ENCODE peak calls at places on chromosome 4, in eight cellular contexts. A, U, N, I, R, Q, E and J are unnamed samples.

GRCh38 chr4:188941524-188942109 is 802.4 kb downstream of the TRIML1 start:
- DNase-seq in U (peak), R (no peak), I (no peak), E (no peak), Q (no peak), N (peak), A (no peak), J (no peak)

GRCh38 chr4:83961575-83961974 is 425.7 kb downstream of the GPAT3 start:
- DNase-seq in E (no peak), Q (no peak), N (peak), R (no peak), A (no peak), U (peak), I (no peak), J (no peak)

GRCh38 chr4:151197258-151197657 is 79.7 kb upstream of the PRSS48 start:
- DNase-seq in A (no peak), I (no peak), Q (no peak), U (no peak), E (no peak), R (no peak), N (peak), J (no peak)

GRCh38 chr4:152165146-152165545 is 370.7 kb downstream of the FBXW7 start:
- DNase-seq in A (no peak), I (no peak), N (peak), Q (no peak), U (peak), E (peak), R (no peak), J (no peak)

GRCh38 chr4:52912608-52913007 is 50.5 kb downstream of the RASL11B start:
- DNase-seq in E (no peak), I (no peak), Q (no peak), N (no peak), U (no peak), A (no peak), R (no peak), J (no peak)

GRCh38 chr4:30600246-30600645 is 119.9 kb upstream of the PCDH7 start:
- DNase-seq in Q (no peak), A (no peak), N (peak), U (no peak), R (no peak), I (no peak), E (peak), J (no peak)

GRCh38 chr4:137934921-137935320 is 307.2 kb downstream of the SLC7A11 start:
- DNase-seq in R (no peak), U (no peak), I (no peak), N (no peak), Q (no peak), E (no peak), A (no peak), J (no peak)

GRCh38 chr4:73831569-73831968 is 4.9 kb upstream of the CXCL6 start:
- DNase-seq in E (no peak), I (no peak), N (no peak), U (no peak), Q (no peak), A (no peak), R (no peak), J (no peak)

GRCh38 chr4:11271263-11271662 is 157.4 kb downstream of the HS3ST1 start:
- DNase-seq in R (no peak), U (no peak), E (no peak), Q (no peak), I (no peak), A (no peak), N (no peak), J (no peak)

GRCh38 chr4:124468360-124468759 is 244.2 kb downstream of the ANKRD50 start:
- DNase-seq in U (no peak), R (no peak), E (no peak), Q (no peak), A (no peak), N (no peak), I (no peak), J (no peak)

GRCh38 chr4:17773125-17773698 is 8.2 kb downstream of the FAM184B start:
- DNase-seq in A (no peak), E (no peak), I (no peak), U (no peak), R (no peak), N (no peak), Q (no peak), J (no peak)

GRCh38 chr4:174282836-174283506 is 496 bp downstream of the FBXO8 start:
- DNase-seq in A (peak), Q (peak), E (peak), R (peak), N (peak), U (peak), I (peak), J (peak)

GRCh38 chr4:116636917-116637316 is 448.5 kb downstream of the TRAM1L1 start:
- DNase-seq in U (no peak), R (no peak), I (no peak), N (no peak), Q (no peak), E (no peak), A (no peak), J (no peak)

GRCh38 chr4:112509243-112510190 is 6.5 kb downstream of the NEUROG2 start:
- DNase-seq in I (no peak), Q (no peak), E (peak), N (peak), U (no peak), A (no peak), R (no peak), J (no peak)